ENCODE peak calls at places on chromosomes 7 and 10, in eight cellular contexts. W is adrenal gland, M is NT2/D1, B is A549, R is lung, T is cardiac fibroblast, H is fibroblast of pulmonary artery, P is lower leg skin. E is an unnamed sample.

GRCh38 chr7:152762056-152762455 is 2.5 kb downstream of the ACTR3B start:
- DNase-seq in T (peak), M (no peak), W (no peak), P (no peak), R (no peak), H (peak), B (no peak), E (no peak)

GRCh38 chr7:17941171-17941490 is 837 bp upstream of the SNX13 start:
- DNase-seq in T (peak), W (no peak), R (no peak), B (peak), H (peak), P (no peak), M (no peak), E (no peak)

GRCh38 chr7:131921016-131921415 is 364.6 kb upstream of the PODXL start:
- DNase-seq in T (no peak), R (no peak), M (no peak), W (no peak), P (no peak), B (no peak), H (peak), E (no peak)

GRCh38 chr7:20776942-20777341 is 9.7 kb downstream of the SP8 start:
- DNase-seq in M (no peak), T (no peak), B (no peak), H (no peak), R (no peak), P (no peak), W (no peak), E (no peak)

GRCh38 chr7:134701272-134701671 is 54.6 kb downstream of the BPGM start:
- DNase-seq in P (no peak), M (no peak), T (peak), R (no peak), B (peak), H (peak), W (no peak), E (no peak)

GRCh38 chr7:131238260-131238940 is 89.3 kb upstream of the MKLN1 start:
- DNase-seq in M (no peak), P (no peak), B (peak), R (no peak), T (peak), H (peak), W (no peak), E (no peak)

GRCh38 chr7:112290065-112290464 is 83.6 kb downstream of the ZNF277 start:
- DNase-seq in B (no peak), M (no peak), W (no peak), T (peak), P (no peak), R (no peak), H (peak), E (no peak)

GRCh38 chr7:44081266-44081748 is 1.0 kb downstream of the POLM start:
- DNase-seq in T (no peak), M (no peak), P (no peak), H (no peak), R (no peak), W (no peak), B (no peak), E (no peak)

GRCh38 chr10:70887804-70888800 is at the start of gene PCBD1:
- DNase-seq in W (peak), T (peak), B (peak), M (no peak), P (peak), H (peak), R (peak), E (peak)

GRCh38 chr7:130273863-130274262 is 7.2 kb downstream of the CPA2 start:
- DNase-seq in H (peak), M (no peak), B (no peak), W (no peak), P (no peak), R (no peak), T (peak), E (no peak)

GRCh38 chr10:35433851-35434426 is 97.6 kb downstream of the CCNY start:
- DNase-seq in B (no peak), H (peak), T (peak), W (no peak), M (no peak), P (no peak), R (no peak), E (peak)

GRCh38 chr10:69403519-69403918 is 13.2 kb downstream of the TACR2 start:
- DNase-seq in M (no peak), T (peak), P (no peak), W (no peak), R (no peak), H (peak), B (no peak), E (no peak)

GRCh38 chr10:103127241-103127640 is 65.8 kb downstream of the NT5C2 start:
- DNase-seq in R (no peak), T (no peak), W (no peak), H (no peak), B (no peak), P (no peak), M (no peak), E (no peak)

GRCh38 chr10:114265392-114266053 is 26.5 kb downstream of the VWA2 start:
- DNase-seq in P (peak), B (no peak), H (no peak), M (no peak), R (no peak), T (no peak), W (peak), E (no peak)

GRCh38 chr7:121163699-121164098 is 165.1 kb upstream of the WNT16 start:
- DNase-seq in T (no peak), W (no peak), H (no peak), P (no peak), B (no peak), M (no peak), R (no peak), E (no peak)

GRCh38 chr10:34286136-34286739 is 528.9 kb downstream of the PARD3 start:
- DNase-seq in R (no peak), T (peak), H (no peak), M (no peak), P (no peak), B (no peak), W (peak), E (no peak)

GRCh38 chr7:97013025-97013424 is 7.7 kb downstream of the DLX6 start:
- DNase-seq in T (no peak), M (no peak), R (no peak), W (no peak), H (no peak), P (no peak), B (no peak), E (no peak)

GRCh38 chr10:123841560-123841959 is 50.0 kb downstream of the CPXM2 start:
- DNase-seq in R (no peak), T (no peak), P (no peak), H (no peak), M (no peak), W (no peak), B (no peak), E (no peak)

GRCh38 chr7:50803359-50804337 is 21.0 kb upstream of the GRB10 start:
- DNase-seq in P (no peak), R (no peak), B (peak), M (no peak), T (peak), H (no peak), W (no peak), E (no peak)

GRCh38 chr7:148163246-148163645 is 427.3 kb upstream of the C7orf33 start:
- DNase-seq in R (no peak), T (no peak), P (no peak), M (no peak), B (no peak), W (no peak), H (peak), E (no peak)

GRCh38 chr7:86282014-86282682 is 361.6 kb upstream of the GRM3 start:
- DNase-seq in T (no peak), H (no peak), B (no peak), M (no peak), P (no peak), W (no peak), R (no peak), E (no peak)

GRCh38 chr7:122468050-122468449 is 163.5 kb upstream of the FEZF1 start:
- DNase-seq in M (no peak), P (no peak), T (no peak), B (no peak), R (no peak), W (no peak), H (no peak), E (no peak)

GRCh38 chr7:35037211-35037525 is at the start of gene DPY19L1:
- DNase-seq in M (no peak), R (no peak), H (no peak), P (no peak), W (no peak), B (no peak), T (no peak), E (no peak)

GRCh38 chr10:96044686-96045085 is 1.3 kb downstream of the CCNJ start:
- DNase-seq in M (no peak), T (peak), B (no peak), P (no peak), H (peak), W (no peak), R (no peak), E (no peak)

GRCh38 chr10:35908451-35908850 is 266.4 kb upstream of the FZD8 start:
- DNase-seq in H (no peak), B (no peak), M (no peak), R (no peak), W (no peak), T (peak), P (no peak), E (no peak)

GRCh38 chr7:115840702-115841101 is 189.9 kb downstream of the TFEC start:
- DNase-seq in H (no peak), P (no peak), T (no peak), R (no peak), B (no peak), M (no peak), W (no peak), E (no peak)

GRCh38 chr10:131625041-131625440 is 275.8 kb upstream of the PPP2R2D start:
- DNase-seq in M (no peak), P (no peak), H (no peak), R (no peak), B (no peak), T (no peak), W (no peak), E (no peak)

GRCh38 chr10:113891476-113891875 is 37.0 kb downstream of the NHLRC2 start:
- DNase-seq in W (no peak), B (no peak), R (no peak), M (no peak), T (no peak), H (no peak), P (no peak), E (no peak)

GRCh38 chr10:50350366-50350765 is 99.0 kb upstream of the ASAH2 start:
- DNase-seq in B (no peak), H (no peak), W (no peak), M (no peak), R (no peak), T (no peak), P (no peak), E (no peak)

GRCh38 chr10:84333864-84334451 is 5.6 kb downstream of the CCSER2 start:
- DNase-seq in P (no peak), M (no peak), W (no peak), H (peak), B (no peak), T (peak), R (no peak), E (no peak)

GRCh38 chr10:131237991-131238651 is 73.4 kb downstream of the TCERG1L start:
- DNase-seq in P (no peak), B (no peak), H (no peak), M (no peak), W (no peak), T (no peak), R (no peak), E (no peak)

GRCh38 chr7:85068796-85069195 is 118.1 kb downstream of the SEMA3D start:
- DNase-seq in H (peak), B (no peak), R (no peak), M (no peak), T (peak), W (no peak), P (no peak), E (no peak)

GRCh38 chr10:113958631-113959382 is 84.9 kb upstream of the ADRB1 start:
- DNase-seq in P (no peak), R (peak), W (no peak), H (peak), B (peak), T (peak), M (no peak), E (no peak)

GRCh38 chr10:90965720-90966119 is 44.8 kb upstream of the ANKRD1 start:
- DNase-seq in R (no peak), P (no peak), H (no peak), M (no peak), T (no peak), B (no peak), W (no peak), E (no peak)

GRCh38 chr10:118369806-118370205 is 27.7 kb upstream of the FAM204A start:
- DNase-seq in T (no peak), H (no peak), W (no peak), R (peak), P (no peak), B (no peak), M (no peak), E (no peak)

GRCh38 chr10:43274011-43274410 is 7.1 kb upstream of the RASGEF1A start:
- DNase-seq in H (no peak), T (no peak), M (no peak), B (no peak), P (no peak), W (no peak), R (no peak), E (no peak)

GRCh38 chr10:35876248-35876647 is 234.2 kb upstream of the FZD8 start:
- DNase-seq in H (peak), R (no peak), P (no peak), B (peak), W (no peak), T (peak), M (no peak), E (no peak)

GRCh38 chr7:2261611-2262010 is 19.6 kb downstream of the NUDT1 start:
- DNase-seq in B (no peak), P (no peak), T (no peak), W (no peak), M (no peak), R (no peak), H (no peak), E (no peak)

GRCh38 chr10:35789996-35790395 is 147.9 kb upstream of the FZD8 start:
- DNase-seq in H (peak), B (no peak), M (no peak), R (no peak), W (no peak), T (peak), P (no peak), E (no peak)

GRCh38 chr7:92255308-92255707 is 9.5 kb downstream of the ANKIB1 start:
- DNase-seq in B (no peak), P (peak), W (no peak), M (no peak), T (peak), H (peak), R (no peak), E (no peak)

GRCh38 chr10:72756674-72757385 is 64.9 kb downstream of the MCU start:
- DNase-seq in P (no peak), T (no peak), M (peak), H (peak), W (no peak), B (no peak), R (no peak), E (no peak)
- H3K4me3 ChIP-seq in P (no peak), T (no peak), M (no peak), H (no peak), W (no peak), B (no peak), R (no peak), E (no peak)

GRCh38 chr10:107914450-107915276 is 750.2 kb upstream of the SORCS1 start:
- DNase-seq in B (no peak), M (no peak), T (no peak), W (no peak), R (no peak), H (no peak), P (no peak), E (no peak)
- H3K4me3 ChIP-seq in B (no peak), M (peak), T (no peak), W (no peak), R (no peak), H (peak), P (peak), E (no peak)

GRCh38 chr10:98402513-98402912 is 12.5 kb downstream of the PYROXD2 start:
- DNase-seq in H (peak), T (no peak), P (no peak), B (no peak), R (no peak), M (no peak), W (no peak), E (no peak)

GRCh38 chr10:98402931-98403717 is 11.9 kb downstream of the PYROXD2 start:
- DNase-seq in P (no peak), R (no peak), W (no peak), T (no peak), H (no peak), M (no peak), B (no peak), E (no peak)

GRCh38 chr10:98403812-98404504 is 11.0 kb downstream of the PYROXD2 start:
- DNase-seq in H (no peak), P (no peak), B (no peak), R (no peak), W (no peak), M (no peak), T (peak), E (no peak)

GRCh38 chr10:98405422-98405821 is 9.6 kb downstream of the PYROXD2 start:
- DNase-seq in W (no peak), H (no peak), R (no peak), T (no peak), B (no peak), M (no peak), P (no peak), E (no peak)

GRCh38 chr10:98404571-98405396 is 10.2 kb downstream of the PYROXD2 start:
- DNase-seq in M (no peak), R (no peak), B (no peak), W (no peak), H (peak), T (peak), P (no peak), E (no peak)
- H3K4me3 ChIP-seq in M (no peak), R (no peak), B (no peak), W (no peak), H (no peak), T (no peak), P (no peak), E (no peak)

DNA sequence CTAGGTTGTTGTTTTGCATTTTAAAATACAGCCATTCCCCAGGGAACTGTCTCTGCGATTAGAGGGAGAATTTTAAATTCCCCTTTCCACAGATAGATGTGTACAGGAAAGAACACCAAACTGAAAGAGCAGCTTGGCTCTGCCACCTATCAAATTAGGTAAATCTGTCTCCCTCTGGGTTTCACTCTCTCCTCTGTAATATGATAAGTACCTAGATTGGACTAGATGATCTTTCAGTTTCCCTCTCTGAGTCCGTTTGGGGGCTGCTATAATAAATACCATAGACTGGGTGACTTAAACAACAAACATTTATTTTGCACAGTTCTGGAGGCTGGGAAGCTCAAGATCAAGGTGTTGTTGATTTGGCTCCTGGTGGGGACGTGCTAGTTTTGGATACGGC is 186.0 kb downstream of the KIF20B start:
- DNase-seq in P (no peak), H (no peak), R (no peak), T (no peak), B (no peak), M (no peak), W (no peak), E (no peak)
- H3K4me3 ChIP-seq in P (no peak), H (no peak), R (no peak), T (no peak), B (no peak), M (no peak), W (no peak), E (no peak)

DNA sequence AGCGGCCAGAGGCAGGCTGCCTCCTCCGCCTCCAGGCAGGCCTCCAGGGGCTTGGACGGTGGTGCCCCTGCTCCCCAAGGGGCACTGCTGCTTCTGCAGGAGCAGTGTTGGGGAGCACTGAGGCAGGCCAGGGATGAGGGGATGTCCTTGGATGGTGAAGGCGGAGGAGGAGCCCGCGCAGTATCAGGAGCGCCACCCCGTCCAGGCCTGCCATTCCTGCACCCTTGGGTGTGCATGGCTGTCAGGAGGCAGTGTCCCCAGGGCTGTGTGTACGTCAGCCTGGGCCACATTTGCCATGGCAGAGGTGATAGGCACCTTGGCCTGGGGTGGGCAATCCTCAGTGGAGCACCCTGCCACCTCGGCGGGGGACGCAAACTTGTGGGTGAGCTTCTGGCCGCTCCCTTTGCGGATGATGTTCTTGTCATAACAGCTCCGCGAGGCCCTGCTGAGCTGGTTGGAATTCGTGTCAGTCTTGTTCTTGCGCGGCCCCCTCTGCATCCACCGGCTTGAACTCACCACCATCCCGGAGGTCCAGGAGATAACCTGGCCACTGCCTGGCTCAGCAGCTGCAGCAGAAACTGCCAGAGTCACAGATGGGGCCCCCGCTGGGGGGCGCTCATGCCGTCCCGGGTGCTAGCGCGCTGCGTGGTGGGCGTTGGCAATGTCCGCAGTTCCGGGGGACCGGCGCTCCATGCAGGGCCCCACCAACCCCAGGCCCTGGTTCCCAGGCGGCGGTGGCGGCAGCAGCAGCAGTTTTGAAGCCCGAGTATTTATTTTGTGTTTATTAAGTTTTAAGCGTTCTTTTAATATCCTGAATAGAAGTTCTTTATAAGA is 182.3 kb upstream of the ADCY1 start:
- DNase-seq in T (no peak), P (no peak), B (no peak), W (no peak), R (no peak), H (no peak), M (no peak), E (no peak)
- H3K4me3 ChIP-seq in T (no peak), P (no peak), B (no peak), W (no peak), R (no peak), H (no peak), M (no peak), E (no peak)

GRCh38 chr7:42227523-42227922 is 9.5 kb downstream of the GLI3 start:
- DNase-seq in M (peak), B (no peak), W (no peak), P (no peak), T (no peak), H (no peak), R (no peak), E (peak)
- H3K4me3 ChIP-seq in M (peak), B (no peak), W (no peak), P (peak), T (peak), H (peak), R (peak), E (no peak)

GRCh38 chr7:67364441-67365017 is 367.9 kb downstream of the TYW1 start:
- DNase-seq in H (no peak), M (no peak), T (no peak), W (no peak), P (no peak), B (no peak), R (no peak), E (no peak)
- H3K4me3 ChIP-seq in H (no peak), M (no peak), T (no peak), W (no peak), P (no peak), B (no peak), R (no peak), E (no peak)

GRCh38 chr7:140435252-140435895 is 31.5 kb downstream of the RAB19 start:
- DNase-seq in B (no peak), M (no peak), R (no peak), T (no peak), W (no peak), P (no peak), H (no peak), E (no peak)
- H3K4me3 ChIP-seq in B (no peak), M (no peak), R (peak), T (no peak), W (no peak), P (no peak), H (peak), E (no peak)

GRCh38 chr7:106658504-106659368 is 2.2 kb downstream of the CCDC71L start:
- DNase-seq in H (no peak), R (no peak), B (no peak), M (no peak), T (no peak), P (no peak), W (no peak), E (no peak)
- H3K4me3 ChIP-seq in H (peak), R (no peak), B (peak), M (peak), T (peak), P (no peak), W (no peak), E (peak)

E was measured in GM12864.